ENCODE peak calls at places on chromosomes 2 and 18, in eight cellular contexts. One of them, this sample, is unnamed.

GRCh38 chr2:21256006-21256405 is 132.2 kb downstream of the TDRD15 start:
- DNase-seq in endodermal cell: no peak
- DNase-seq in left ventricle myocardium inferior: no peak
- DNase-seq in iPS DF 6.9: no peak
- DNase-seq in effector memory CD4-positive, alpha-beta T cell: no peak
- DNase-seq in PC-9: no peak
- DNase-seq in cardiac muscle cell: no peak
- DNase-seq in colonic mucosa: peak; percentile 64
- DNase-seq in this sample: peak; percentile 8

GRCh38 chr18:23849141-23849540 is 159.9 kb downstream of the LAMA3 start:
- DNase-seq in endodermal cell: no peak
- DNase-seq in left ventricle myocardium inferior: no peak
- DNase-seq in iPS DF 6.9: no peak
- DNase-seq in effector memory CD4-positive, alpha-beta T cell: no peak
- DNase-seq in PC-9: no peak
- DNase-seq in cardiac muscle cell: no peak
- DNase-seq in colonic mucosa: no peak
- DNase-seq in this sample: no peak

GRCh38 chr2:12811916-12812315 is 95.2 kb downstream of the TRIB2 start:
- DNase-seq in endodermal cell: no peak
- DNase-seq in left ventricle myocardium inferior: no peak
- DNase-seq in iPS DF 6.9: no peak
- DNase-seq in effector memory CD4-positive, alpha-beta T cell: no peak
- DNase-seq in PC-9: no peak
- DNase-seq in cardiac muscle cell: no peak
- DNase-seq in colonic mucosa: no peak
- DNase-seq in this sample: no peak

GRCh38 chr2:80153151-80153550 is 151.4 kb downstream of the LRRTM1 start:
- DNase-seq in endodermal cell: no peak
- DNase-seq in left ventricle myocardium inferior: no peak
- DNase-seq in iPS DF 6.9: no peak
- DNase-seq in effector memory CD4-positive, alpha-beta T cell: no peak
- DNase-seq in PC-9: no peak
- DNase-seq in cardiac muscle cell: no peak
- DNase-seq in colonic mucosa: no peak
- DNase-seq in this sample: no peak

GRCh38 chr2:142642654-142643053 is 234.8 kb upstream of the KYNU start:
- DNase-seq in endodermal cell: no peak
- DNase-seq in left ventricle myocardium inferior: no peak
- DNase-seq in iPS DF 6.9: no peak
- DNase-seq in effector memory CD4-positive, alpha-beta T cell: no peak
- DNase-seq in PC-9: no peak
- DNase-seq in cardiac muscle cell: no peak
- DNase-seq in colonic mucosa: no peak
- DNase-seq in this sample: no peak

GRCh38 chr18:58882039-58882438 is 17.4 kb downstream of the ZNF532 start:
- DNase-seq in endodermal cell: no peak
- DNase-seq in left ventricle myocardium inferior: no peak
- DNase-seq in iPS DF 6.9: no peak
- DNase-seq in effector memory CD4-positive, alpha-beta T cell: no peak
- DNase-seq in PC-9: no peak
- DNase-seq in cardiac muscle cell: no peak
- DNase-seq in colonic mucosa: no peak
- DNase-seq in this sample: no peak

GRCh38 chr2:179235463-179236108 is 29.0 kb downstream of the SESTD1 start:
- DNase-seq in endodermal cell: no peak
- DNase-seq in left ventricle myocardium inferior: no peak
- DNase-seq in iPS DF 6.9: no peak
- DNase-seq in effector memory CD4-positive, alpha-beta T cell: no peak
- DNase-seq in PC-9: no peak
- DNase-seq in cardiac muscle cell: no peak
- DNase-seq in colonic mucosa: no peak
- DNase-seq in this sample: no peak

GRCh38 chr2:12488365-12488972 is 228.3 kb upstream of the TRIB2 start:
- DNase-seq in endodermal cell: no peak
- DNase-seq in left ventricle myocardium inferior: no peak
- DNase-seq in iPS DF 6.9: no peak
- DNase-seq in effector memory CD4-positive, alpha-beta T cell: no peak
- DNase-seq in PC-9: no peak
- DNase-seq in cardiac muscle cell: no peak
- DNase-seq in colonic mucosa: no peak
- DNase-seq in this sample: no peak

GRCh38 chr2:219433666-219434467 is 776 bp upstream of the SPEG start:
- DNase-seq in endodermal cell: peak; percentile 94
- DNase-seq in left ventricle myocardium inferior: no peak
- DNase-seq in iPS DF 6.9: peak; percentile 89
- DNase-seq in effector memory CD4-positive, alpha-beta T cell: no peak
- DNase-seq in PC-9: no peak
- DNase-seq in cardiac muscle cell: peak; percentile 73
- DNase-seq in colonic mucosa: no peak
- DNase-seq in this sample: no peak

GRCh38 chr2:158154596-158154995 is 52.9 kb downstream of the UPP2 start:
- DNase-seq in endodermal cell: no peak
- DNase-seq in left ventricle myocardium inferior: no peak
- DNase-seq in iPS DF 6.9: no peak
- DNase-seq in effector memory CD4-positive, alpha-beta T cell: no peak
- DNase-seq in PC-9: no peak
- DNase-seq in cardiac muscle cell: no peak
- DNase-seq in colonic mucosa: no peak
- DNase-seq in this sample: no peak

GRCh38 chr18:76256897-76257500 is 238.0 kb downstream of the ZNF516 start:
- DNase-seq in endodermal cell: peak; percentile 74
- DNase-seq in left ventricle myocardium inferior: no peak
- DNase-seq in iPS DF 6.9: no peak
- DNase-seq in effector memory CD4-positive, alpha-beta T cell: no peak
- DNase-seq in PC-9: peak; percentile 5
- DNase-seq in cardiac muscle cell: peak; percentile 60
- DNase-seq in colonic mucosa: no peak
- DNase-seq in this sample: no peak

GRCh38 chr18:76252880-76253279 is 242.2 kb downstream of the ZNF516 start:
- DNase-seq in endodermal cell: peak; percentile 71
- DNase-seq in left ventricle myocardium inferior: no peak
- DNase-seq in iPS DF 6.9: no peak
- DNase-seq in effector memory CD4-positive, alpha-beta T cell: no peak
- DNase-seq in PC-9: no peak
- DNase-seq in cardiac muscle cell: peak; percentile 31
- DNase-seq in colonic mucosa: no peak
- DNase-seq in this sample: no peak

GRCh38 chr18:76251691-76252090 is 243.4 kb downstream of the ZNF516 start:
- DNase-seq in endodermal cell: no peak
- DNase-seq in left ventricle myocardium inferior: no peak
- DNase-seq in iPS DF 6.9: no peak
- DNase-seq in effector memory CD4-positive, alpha-beta T cell: no peak
- DNase-seq in PC-9: no peak
- DNase-seq in cardiac muscle cell: no peak
- DNase-seq in colonic mucosa: no peak
- DNase-seq in this sample: no peak

GRCh38 chr18:76258209-76258608 is 236.8 kb downstream of the ZNF516 start:
- DNase-seq in endodermal cell: no peak
- DNase-seq in left ventricle myocardium inferior: no peak
- DNase-seq in iPS DF 6.9: no peak
- DNase-seq in effector memory CD4-positive, alpha-beta T cell: no peak
- DNase-seq in PC-9: no peak
- DNase-seq in cardiac muscle cell: no peak
- DNase-seq in colonic mucosa: no peak
- DNase-seq in this sample: no peak

DNA sequence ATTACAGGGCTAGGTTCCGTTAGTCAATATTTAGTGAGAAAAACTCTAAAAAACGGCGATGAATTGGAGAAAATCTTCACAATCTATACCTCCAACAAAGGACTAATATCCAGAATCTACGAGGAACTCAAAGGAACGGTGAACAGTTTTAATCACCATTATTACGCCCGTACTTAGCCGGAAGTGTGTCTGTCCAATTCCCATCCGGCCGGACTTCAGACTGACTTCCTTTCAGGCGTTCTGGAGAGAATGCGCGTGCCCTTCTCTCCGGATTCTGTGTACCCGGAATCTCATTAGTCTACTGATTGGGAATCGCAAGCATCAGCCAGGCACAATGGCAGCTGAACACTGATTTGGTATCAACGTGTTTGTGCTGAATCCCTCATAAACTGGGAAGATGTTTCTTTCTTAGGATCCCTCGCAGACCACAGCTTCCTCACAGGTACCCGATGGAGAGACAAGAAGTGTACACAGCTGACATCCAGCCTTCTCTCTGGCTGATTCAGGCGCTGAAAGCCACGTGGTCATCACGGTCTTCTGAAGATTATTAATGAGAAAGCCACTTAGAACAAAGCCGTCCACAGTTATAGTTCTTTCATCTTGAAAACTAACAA is 239.9 kb downstream of the ZNF516 start:
- DNase-seq in endodermal cell: no peak
- DNase-seq in left ventricle myocardium inferior: no peak
- DNase-seq in iPS DF 6.9: no peak
- DNase-seq in effector memory CD4-positive, alpha-beta T cell: no peak
- DNase-seq in PC-9: no peak
- DNase-seq in cardiac muscle cell: no peak
- DNase-seq in colonic mucosa: no peak
- DNase-seq in this sample: no peak
- H3K27me3 ChIP-seq in endodermal cell: no peaks in the 10 kb centered on the region
- H3K27me3 ChIP-seq in left ventricle myocardium inferior: peaks cover 51% of the 10 kb centered on the region
- H3K27me3 ChIP-seq in iPS DF 6.9: no peaks in the 10 kb centered on the region
- H3K27me3 ChIP-seq in effector memory CD4-positive, alpha-beta T cell: peaks cover 4% of the 10 kb centered on the region
- H3K27me3 ChIP-seq in PC-9: peaks cover 91% of the 10 kb centered on the region
- H3K27me3 ChIP-seq in cardiac muscle cell: no peaks in the 10 kb centered on the region
- H3K27me3 ChIP-seq in colonic mucosa: no peaks in the 10 kb centered on the region
- H3K27me3 ChIP-seq in this sample: no peaks in the 10 kb centered on the region

GRCh38 chr2:73890301-73891092 is 2.3 kb upstream of the ACTG2 start:
- DNase-seq in endodermal cell: no peak
- DNase-seq in left ventricle myocardium inferior: no peak
- DNase-seq in iPS DF 6.9: no peak
- DNase-seq in effector memory CD4-positive, alpha-beta T cell: no peak
- DNase-seq in PC-9: no peak
- DNase-seq in cardiac muscle cell: no peak
- DNase-seq in colonic mucosa: no peak
- DNase-seq in this sample: no peak
- H3K27me3 ChIP-seq in endodermal cell: no peaks in the 10 kb centered on the region
- H3K27me3 ChIP-seq in left ventricle myocardium inferior: peaks cover 13% of the 10 kb centered on the region
- H3K27me3 ChIP-seq in iPS DF 6.9: no peaks in the 10 kb centered on the region
- H3K27me3 ChIP-seq in effector memory CD4-positive, alpha-beta T cell: no peaks in the 10 kb centered on the region
- H3K27me3 ChIP-seq in PC-9: no peaks in the 10 kb centered on the region
- H3K27me3 ChIP-seq in cardiac muscle cell: no peaks in the 10 kb centered on the region
- H3K27me3 ChIP-seq in colonic mucosa: no peaks in the 10 kb centered on the region
- H3K27me3 ChIP-seq in this sample: no peaks in the 10 kb centered on the region

DNA sequence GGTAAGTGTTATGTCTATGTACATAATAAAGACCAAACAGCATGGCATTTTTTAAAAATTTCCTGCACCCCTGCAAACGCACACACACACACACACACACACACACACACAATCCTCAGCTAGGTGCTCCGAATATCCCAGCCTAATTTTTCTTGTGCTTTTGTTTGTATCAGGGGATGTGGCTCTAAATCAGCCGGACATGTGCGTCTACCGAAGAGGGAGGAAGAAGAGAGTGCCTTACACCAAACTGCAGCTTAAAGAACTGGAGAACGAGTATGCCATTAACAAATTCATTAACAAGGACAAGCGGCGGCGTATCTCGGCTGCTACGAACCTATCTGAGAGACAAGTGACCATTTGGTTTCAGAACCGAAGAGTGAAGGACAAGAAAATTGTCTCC is 1.8 kb downstream of the HOXD13 start:
- DNase-seq in endodermal cell: peak; percentile 52
- DNase-seq in left ventricle myocardium inferior: no peak
- DNase-seq in iPS DF 6.9: no peak
- DNase-seq in effector memory CD4-positive, alpha-beta T cell: no peak
- DNase-seq in PC-9: no peak
- DNase-seq in cardiac muscle cell: no peak
- DNase-seq in colonic mucosa: no peak
- DNase-seq in this sample: no peak
- H3K27me3 ChIP-seq in endodermal cell: peaks cover 99% of the 10 kb centered on the region
- H3K27me3 ChIP-seq in left ventricle myocardium inferior: peaks cover 100% of the 10 kb centered on the region
- H3K27me3 ChIP-seq in iPS DF 6.9: peaks cover 70% of the 10 kb centered on the region
- H3K27me3 ChIP-seq in effector memory CD4-positive, alpha-beta T cell: peaks cover 87% of the 10 kb centered on the region
- H3K27me3 ChIP-seq in PC-9: peaks cover 64% of the 10 kb centered on the region
- H3K27me3 ChIP-seq in cardiac muscle cell: peaks cover 100% of the 10 kb centered on the region
- H3K27me3 ChIP-seq in colonic mucosa: peaks cover 99% of the 10 kb centered on the region
- H3K27me3 ChIP-seq in this sample: peaks cover 1% of the 10 kb centered on the region

GRCh38 chr18:47247036-47247832 is 4.2 kb downstream of the SKOR2 start:
- DNase-seq in endodermal cell: peak; percentile 89
- DNase-seq in left ventricle myocardium inferior: no peak
- DNase-seq in iPS DF 6.9: no peak
- DNase-seq in effector memory CD4-positive, alpha-beta T cell: no peak
- DNase-seq in PC-9: no peak
- DNase-seq in cardiac muscle cell: peak; percentile 53
- DNase-seq in colonic mucosa: no peak
- DNase-seq in this sample: no peak

GRCh38 chr18:47247833-47248609 is 3.4 kb downstream of the SKOR2 start:
- DNase-seq in endodermal cell: peak; percentile 77
- DNase-seq in left ventricle myocardium inferior: no peak
- DNase-seq in iPS DF 6.9: no peak
- DNase-seq in effector memory CD4-positive, alpha-beta T cell: no peak
- DNase-seq in PC-9: no peak
- DNase-seq in cardiac muscle cell: no peak
- DNase-seq in colonic mucosa: no peak
- DNase-seq in this sample: no peak

GRCh38 chr18:47244041-47244440 is 7.4 kb downstream of the SKOR2 start:
- DNase-seq in endodermal cell: no peak
- DNase-seq in left ventricle myocardium inferior: no peak
- DNase-seq in iPS DF 6.9: no peak
- DNase-seq in effector memory CD4-positive, alpha-beta T cell: no peak
- DNase-seq in PC-9: no peak
- DNase-seq in cardiac muscle cell: no peak
- DNase-seq in colonic mucosa: no peak
- DNase-seq in this sample: no peak

GRCh38 chr18:47248610-47249343 is 2.7 kb downstream of the SKOR2 start:
- DNase-seq in endodermal cell: peak; percentile 74
- DNase-seq in left ventricle myocardium inferior: no peak
- DNase-seq in iPS DF 6.9: no peak
- DNase-seq in effector memory CD4-positive, alpha-beta T cell: no peak
- DNase-seq in PC-9: no peak
- DNase-seq in cardiac muscle cell: no peak
- DNase-seq in colonic mucosa: no peak
- DNase-seq in this sample: no peak

DNA sequence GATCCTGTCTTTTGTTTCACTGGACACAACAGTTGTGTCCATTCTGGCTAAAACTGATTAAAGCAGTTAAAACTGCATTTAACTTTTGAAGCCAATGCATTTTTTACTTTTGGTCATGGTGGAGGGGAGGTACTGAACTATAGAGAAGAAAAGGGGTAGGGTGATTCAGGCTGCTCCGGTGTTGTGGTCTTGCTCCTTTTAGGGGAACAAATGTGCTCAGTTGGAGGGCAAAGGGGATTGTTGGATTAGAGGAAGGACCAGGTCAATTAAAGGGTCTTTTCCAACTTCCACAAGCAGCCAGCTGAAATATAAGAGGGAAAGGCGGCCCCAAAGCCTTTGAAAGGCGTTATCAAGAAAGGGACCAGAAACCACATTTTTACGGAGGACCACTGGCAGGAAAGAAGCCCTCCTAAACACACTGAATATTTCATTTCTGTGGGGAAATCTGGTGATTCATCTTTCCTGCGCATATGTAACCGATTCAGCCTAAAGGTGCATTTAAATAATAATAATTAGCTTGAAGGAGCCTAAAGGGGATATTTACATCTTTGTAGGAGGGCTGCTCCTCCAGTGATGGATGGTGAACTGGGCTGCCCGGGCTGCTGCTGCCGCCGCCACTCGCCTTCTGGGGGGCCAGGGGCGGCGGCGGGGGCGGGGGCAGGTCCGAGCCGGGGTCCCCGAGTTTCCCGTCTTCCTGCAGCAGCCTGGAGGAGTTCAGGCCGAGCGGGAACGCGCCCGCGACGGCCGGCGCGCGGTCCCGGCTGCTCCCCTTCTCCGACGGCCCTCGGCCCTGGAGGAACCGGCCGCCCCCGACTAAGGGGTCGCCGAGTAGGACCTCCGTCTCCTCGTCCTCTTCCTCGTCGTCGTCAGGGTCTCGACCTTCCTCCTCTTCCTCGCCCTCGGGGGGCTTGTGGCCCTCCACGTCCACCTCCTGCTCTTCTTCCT is 5.2 kb downstream of the SKOR2 start:
- DNase-seq in endodermal cell: peak; percentile 62
- DNase-seq in left ventricle myocardium inferior: no peak
- DNase-seq in iPS DF 6.9: no peak
- DNase-seq in effector memory CD4-positive, alpha-beta T cell: no peak
- DNase-seq in PC-9: no peak
- DNase-seq in cardiac muscle cell: no peak
- DNase-seq in colonic mucosa: no peak
- DNase-seq in this sample: no peak
- H3K27me3 ChIP-seq in endodermal cell: peaks cover 90% of the 10 kb centered on the region
- H3K27me3 ChIP-seq in left ventricle myocardium inferior: peaks cover 100% of the 10 kb centered on the region
- H3K27me3 ChIP-seq in iPS DF 6.9: peaks cover 29% of the 10 kb centered on the region
- H3K27me3 ChIP-seq in effector memory CD4-positive, alpha-beta T cell: peaks cover 32% of the 10 kb centered on the region
- H3K27me3 ChIP-seq in PC-9: peaks cover 21% of the 10 kb centered on the region
- H3K27me3 ChIP-seq in cardiac muscle cell: peaks cover 100% of the 10 kb centered on the region
- H3K27me3 ChIP-seq in colonic mucosa: peaks cover 60% of the 10 kb centered on the region
- H3K27me3 ChIP-seq in this sample: no peaks in the 10 kb centered on the region

This sample was measured in GM06990.